ENCODE peak calls at places on chromosomes 11 and 22, in four cellular contexts. N is HepG2, M is WTC11, T is K562. Y is an unnamed sample.
A peak's percentile ranks its signal among the peaks of the same experiment; 100 is the strongest.

GRCh38 chr11:58573451-58574104 is 2.1 kb downstream of the LPXN start:
- DNase-seq in N (no peak), M (no peak), T (peak; percentile 11), Y (no peak)

GRCh38 chr11:42840856-42841255 is 470.9 kb upstream of the API5 start:
- DNase-seq in N (no peak), M (no peak), T (no peak), Y (no peak)

GRCh38 chr11:66727282-66727882 is 1.6 kb downstream of the SPTBN2 start:
- DNase-seq in N (no peak), M (peak; percentile 48), T (peak; percentile 81), Y (no peak)

GRCh38 chr11:125167954-125168821 is 3.6 kb downstream of the PKNOX2 start:
- DNase-seq in N (no peak), M (no peak), T (no peak), Y (no peak)

GRCh38 chr11:83456075-83456474 is 169.9 kb upstream of the CCDC90B start:
- DNase-seq in N (no peak), M (peak; percentile 50), T (no peak), Y (no peak)

GRCh38 chr11:31956310-31956709 is 134.6 kb upstream of the RCN1 start:
- DNase-seq in N (no peak), M (no peak), T (no peak), Y (no peak)

GRCh38 chr11:113723706-113724246 is 17.7 kb upstream of the TMPRSS5 start:
- DNase-seq in N (peak; percentile 5), M (no peak), T (no peak), Y (no peak)

GRCh38 chr11:94838027-94838610 is 70.0 kb downstream of the AMOTL1 start:
- DNase-seq in N (no peak), M (no peak), T (no peak), Y (no peak)

GRCh38 chr22:44188986-44189630 is 8.4 kb downstream of the PARVG start:
- DNase-seq in N (no peak), M (no peak), T (no peak), Y (no peak)

GRCh38 chr22:16959345-16959930 is 48.6 kb downstream of the GAB4 start:
- DNase-seq in N (no peak), M (no peak), T (peak; percentile 15), Y (no peak)

GRCh38 chr22:40177738-40178416 is at the start of gene TNRC6B:
- DNase-seq in N (peak; percentile 98), M (peak; percentile 54), T (peak; percentile 60), Y (peak; percentile 98)

GRCh38 chr11:61480936-61481335 is 27.6 kb upstream of the LRRC10B start:
- DNase-seq in N (no peak), M (peak; percentile 87), T (peak; percentile 28), Y (no peak)

GRCh38 chr22:18000441-18001039 is 23.8 kb downstream of the MICAL3 start:
- DNase-seq in N (no peak), M (peak; percentile 32), T (no peak), Y (no peak)

GRCh38 chr11:112127056-112127455 is 36.8 kb downstream of the IL18 start:
- DNase-seq in N (no peak), M (no peak), T (no peak), Y (no peak)

GRCh38 chr11:134386945-134387344 is 25.1 kb downstream of the B3GAT1 start:
- DNase-seq in N (no peak), M (no peak), T (no peak), Y (no peak)

GRCh38 chr11:111739299-111739698 is 26.9 kb downstream of the PPP2R1B start:
- DNase-seq in N (no peak), M (no peak), T (no peak), Y (no peak)

GRCh38 chr11:1207451-1208360 is 15.2 kb upstream of the MUC5B start:
- DNase-seq in N (no peak), M (peak; percentile 7), T (no peak), Y (no peak)

GRCh38 chr22:30301995-30302809 is 12.9 kb upstream of the CASTOR1 start:
- DNase-seq in N (no peak), M (no peak), T (no peak), Y (no peak)

GRCh38 chr22:46942816-46943783 is 180.7 kb downstream of the TBC1D22A start:
- DNase-seq in N (no peak), M (no peak), T (no peak), Y (no peak)

GRCh38 chr11:109338131-109338530 is 83.9 kb upstream of the C11orf87 start:
- DNase-seq in N (no peak), M (no peak), T (no peak), Y (no peak)

GRCh38 chr11:17563248-17563647 is 16.2 kb downstream of the OTOG start:
- DNase-seq in N (no peak), M (peak; percentile 25), T (no peak), Y (no peak)

GRCh38 chr11:1868636-1869291 is 15.9 kb downstream of the LSP1 start:
- DNase-seq in N (no peak), M (no peak), T (no peak), Y (no peak)

GRCh38 chr11:19963697-19964340 is 196.5 kb downstream of the DBX1 start:
- DNase-seq in N (no peak), M (no peak), T (no peak), Y (no peak)

GRCh38 chr11:23313001-23313400 is 452.7 kb upstream of the CCDC179 start:
- DNase-seq in N (no peak), M (no peak), T (no peak), Y (no peak)

GRCh38 chr11:23311986-23312940 is 452.0 kb upstream of the CCDC179 start:
- DNase-seq in N (no peak), M (no peak), T (no peak), Y (no peak)

GRCh38 chr11:23314162-23314561 is 453.9 kb upstream of the CCDC179 start:
- DNase-seq in N (no peak), M (no peak), T (no peak), Y (no peak)

DNA sequence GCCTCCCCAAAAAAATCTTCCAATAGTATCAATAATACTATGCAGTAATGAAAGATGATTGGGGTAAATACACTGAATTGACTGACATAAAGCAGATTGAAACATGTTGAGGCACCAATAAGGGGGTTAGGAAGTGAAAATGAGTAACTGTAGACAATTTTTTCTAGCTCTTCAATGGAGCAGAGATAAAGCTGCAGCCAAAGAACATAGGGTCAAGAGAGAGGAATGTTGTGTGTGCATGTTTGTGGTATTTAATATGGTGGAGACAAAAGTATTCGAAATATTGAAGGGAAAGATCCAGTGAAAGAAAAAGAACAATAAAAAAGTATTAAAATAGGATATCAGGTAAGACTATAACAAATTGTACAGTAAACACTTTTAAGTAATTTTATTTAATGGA is 450.0 kb upstream of the CCDC179 start:
- DNase-seq in N (no peak), M (no peak), T (no peak), Y (no peak)
- TF ChIP-seq TCF7 in N (no peak), M (no peak), T (no peak), Y (no peak)

DNA sequence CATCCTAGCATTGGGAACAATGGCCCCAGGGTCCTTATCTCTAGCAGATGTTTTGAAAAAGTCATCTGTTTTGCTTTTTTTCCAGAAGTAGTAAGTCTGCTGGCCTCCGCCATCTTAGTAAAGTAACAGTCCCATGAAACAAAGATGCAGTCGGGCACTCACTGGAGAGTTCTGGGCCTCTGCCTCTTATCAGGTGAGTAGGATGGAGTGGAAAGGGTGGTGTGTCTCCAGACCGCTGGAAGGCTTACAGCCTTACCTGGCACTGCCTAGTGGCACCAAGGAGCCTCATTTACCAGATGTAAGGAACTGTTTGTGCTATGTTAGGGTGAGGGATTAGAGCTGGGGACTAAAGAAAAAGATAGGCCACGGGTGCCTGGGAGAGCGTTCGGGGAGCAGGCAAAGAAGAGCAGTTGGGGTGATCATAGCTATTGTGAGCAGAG is 299 bp downstream of the CD3E start:
- DNase-seq in N (no peak), M (no peak), T (no peak), Y (no peak)
- TF ChIP-seq TCF7 in N (no peak), M (no peak), T (no peak), Y (no peak)

GRCh38 chr22:37331034-37331428 is 48.7 kb downstream of the CYTH4 start:
- DNase-seq in N (no peak), M (no peak), T (peak; percentile 34), Y (no peak)

GRCh38 chr22:37333724-37334460 is 51.6 kb downstream of the CYTH4 start:
- DNase-seq in N (no peak), M (no peak), T (no peak), Y (no peak)

GRCh38 chr22:37330200-37331033 is 48.1 kb downstream of the CYTH4 start:
- DNase-seq in N (peak; percentile 88), M (peak; percentile 91), T (peak; percentile 80), Y (no peak)

GRCh38 chr22:37329239-37330140 is 47.2 kb downstream of the CYTH4 start:
- DNase-seq in N (no peak), M (no peak), T (no peak), Y (no peak)

DNA sequence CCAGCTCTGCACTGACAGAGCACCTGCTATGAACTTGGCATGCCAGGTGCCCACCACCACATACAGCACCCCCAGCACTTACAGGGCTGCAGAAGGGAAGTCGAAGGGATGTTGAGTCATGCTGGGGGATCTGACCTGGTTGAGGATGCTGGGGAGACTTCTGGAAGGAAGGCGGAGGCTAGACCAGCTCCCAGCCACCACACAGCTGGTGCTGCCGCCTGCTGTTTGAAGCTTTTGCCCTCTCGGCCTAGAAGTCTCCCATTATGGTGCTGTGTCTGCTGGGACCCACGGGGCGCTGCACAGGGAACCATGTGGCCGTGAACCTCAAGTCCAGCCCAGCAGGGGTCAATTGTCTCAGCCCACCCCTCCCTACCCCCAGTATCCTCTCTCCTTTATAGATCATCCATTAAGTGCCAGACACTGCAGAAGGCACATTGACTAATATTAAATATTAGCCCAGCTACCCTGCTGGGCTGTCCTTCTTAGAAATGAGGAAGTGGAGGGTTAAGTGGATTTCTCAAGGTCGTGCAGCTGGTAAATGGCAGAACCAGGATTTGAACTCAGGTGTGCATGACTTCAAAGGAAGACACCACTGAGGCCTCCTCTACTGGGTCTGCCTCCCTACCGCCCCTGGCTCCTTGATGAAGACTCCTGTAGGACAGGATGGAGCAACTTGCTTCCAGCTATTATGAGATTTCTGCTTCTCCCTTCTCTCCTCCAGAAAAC is 49.7 kb downstream of the CYTH4 start:
- DNase-seq in N (no peak), M (no peak), T (no peak), Y (no peak)
- TF ChIP-seq TCF7 in N (no peak), M (no peak), T (no peak), Y (no peak)

DNA sequence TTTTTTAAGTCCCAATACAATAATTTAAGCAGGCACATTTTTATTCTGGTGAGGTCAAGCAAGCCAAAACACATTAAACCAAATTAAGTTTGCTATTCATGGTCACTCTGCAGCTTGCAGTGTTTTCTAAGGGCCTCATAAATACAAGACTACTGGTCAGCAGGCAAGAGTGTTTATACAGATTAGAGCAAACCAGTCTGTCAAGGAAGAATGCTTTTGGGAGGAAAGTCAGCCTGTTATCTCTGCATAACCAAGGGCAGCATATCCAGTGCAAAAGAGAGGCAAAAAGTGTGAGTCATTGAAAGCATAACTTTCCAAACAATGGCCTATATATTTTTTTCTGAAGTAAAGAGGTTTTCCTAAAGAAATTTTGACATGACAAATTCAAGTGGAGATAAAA is 29.7 kb upstream of the CCDC34 start:
- DNase-seq in N (peak; percentile 66), M (no peak), T (peak; percentile 28), Y (no peak)
- TF ChIP-seq TCF7 in N (no peak), M (no peak), T (no peak), Y (no peak)

Y was measured in GM12878.